ENCODE peak calls at places on chromosomes 12 and 14, in five cellular contexts. E is IMR-90, O is keratinocyte, Y is heart left ventricle, R is ascending aorta. L is an unnamed sample. For H3K4me1, the result is how much of the 10 kb centered on the place peaks cover.

GRCh38 chr12:132325733-132326130 is 3.7 kb downstream of the GALNT9 start:
- DNase-seq in E (no peak), O (no peak), Y (no peak), R (no peak), L (no peak)

GRCh38 chr14:76862546-76863282 is 36.5 kb downstream of the LRRC74A start:
- DNase-seq in E (no peak), O (no peak), Y (no peak), R (no peak), L (no peak)

GRCh38 chr12:104751024-104751570 is 207.0 kb downstream of the SLC41A2 start:
- DNase-seq in E (no peak), O (no peak), Y (no peak), R (no peak), L (no peak)

GRCh38 chr12:106137456-106138278 is 1.1 kb downstream of the NUAK1 start:
- DNase-seq in E (peak), O (no peak), Y (no peak), R (no peak), L (no peak)

GRCh38 chr14:68449565-68450295 is 343.1 kb downstream of the ZFP36L1 start:
- DNase-seq in E (no peak), O (no peak), Y (no peak), R (no peak), L (no peak)

GRCh38 chr14:75418779-75419768 is 8.7 kb upstream of the JDP2 start:
- DNase-seq in E (no peak), O (no peak), Y (no peak), R (no peak), L (no peak)

GRCh38 chr12:1171657-1172056 is 180.6 kb downstream of the ERC1 start:
- DNase-seq in E (no peak), O (no peak), Y (no peak), R (no peak), L (no peak)

GRCh38 chr12:113152835-113153814 is 3.6 kb downstream of the CFAP73 start:
- DNase-seq in E (peak), O (no peak), Y (peak), R (no peak), L (peak)

GRCh38 chr12:109098142-109098652 is 800 bp downstream of the UNG start:
- DNase-seq in E (peak), O (no peak), Y (no peak), R (no peak), L (no peak)

GRCh38 chr14:42961509-42961908 is 1354.8 kb downstream of the LRFN5 start:
- DNase-seq in E (no peak), O (no peak), Y (no peak), R (no peak), L (no peak)

GRCh38 chr14:91154851-91155625 is 41.2 kb downstream of the DGLUCY start:
- DNase-seq in E (peak), O (no peak), Y (no peak), R (no peak), L (peak)

GRCh38 chr12:15458008-15458407 is 135.7 kb downstream of the PTPRO start:
- DNase-seq in E (no peak), O (no peak), Y (no peak), R (no peak), L (no peak)

GRCh38 chr14:92154283-92154942 is 32.6 kb downstream of the CPSF2 start:
- DNase-seq in E (peak), O (no peak), Y (no peak), R (no peak), L (no peak)

GRCh38 chr12:17266856-17267255 is 660.9 kb upstream of the LMO3 start:
- DNase-seq in E (no peak), O (no peak), Y (no peak), R (no peak), L (no peak)

GRCh38 chr12:116381744-116382455 is 104.4 kb upstream of the MED13L start:
- DNase-seq in E (peak), O (no peak), Y (no peak), R (no peak), L (no peak)

GRCh38 chr14:53399057-53399456 is 245.9 kb upstream of the DDHD1 start:
- DNase-seq in E (peak), O (no peak), Y (no peak), R (no peak), L (no peak)

GRCh38 chr12:105977256-105978051 is 161.3 kb downstream of the NUAK1 start:
- DNase-seq in E (peak), O (no peak), Y (no peak), R (no peak), L (no peak)

GRCh38 chr12:15979096-15980091 is 68.3 kb downstream of the DERA start:
- DNase-seq in E (peak), O (no peak), Y (no peak), R (no peak), L (no peak)

GRCh38 chr14:21437063-21437901 is 18.6 kb downstream of the CHD8 start:
- DNase-seq in E (peak), O (peak), Y (peak), R (peak), L (peak)

GRCh38 chr12:108350511-108350910 is 11.4 kb upstream of the CMKLR1 start:
- DNase-seq in E (no peak), O (no peak), Y (no peak), R (no peak), L (no peak)

GRCh38 chr14:71752111-71752738 is 180.0 kb upstream of the RGS6 start:
- DNase-seq in E (no peak), O (no peak), Y (no peak), R (no peak), L (no peak)

GRCh38 chr12:89353188-89353822 is 1.0 kb upstream of the DUSP6 start:
- DNase-seq in E (peak), O (no peak), Y (peak), R (peak), L (peak)

GRCh38 chr12:8951744-8952143 is 2.3 kb upstream of the M6PR start:
- DNase-seq in E (no peak), O (no peak), Y (no peak), R (no peak), L (no peak)

GRCh38 chr12:108234155-108234554 is 105.0 kb downstream of the CMKLR1 start:
- DNase-seq in E (no peak), O (no peak), Y (no peak), R (no peak), L (no peak)

GRCh38 chr12:47717443-47718193 is 7.7 kb downstream of the ENDOU start:
- DNase-seq in E (peak), O (no peak), Y (peak), R (peak), L (peak)

GRCh38 chr12:112190626-112191025 is 65.3 kb downstream of the TRAFD1 start:
- DNase-seq in E (no peak), O (peak), Y (no peak), R (no peak), L (no peak)

GRCh38 chr14:33647385-33647786 is 303.5 kb downstream of the EGLN3 start:
- DNase-seq in E (peak), O (peak), Y (no peak), R (no peak), L (no peak)

GRCh38 chr14:104249706-104250105 is 111.3 kb downstream of the KIF26A start:
- DNase-seq in E (no peak), O (no peak), Y (no peak), R (peak), L (no peak)

GRCh38 chr14:58549358-58549757 is 88.4 kb upstream of the DACT1 start:
- DNase-seq in E (peak), O (no peak), Y (no peak), R (no peak), L (no peak)

GRCh38 chr12:69936214-69936731 is 111.2 kb downstream of the MYRFL start:
- DNase-seq in E (no peak), O (no peak), Y (no peak), R (no peak), L (no peak)

GRCh38 chr14:94284221-94284620 is 8.8 kb downstream of the SERPINA10 start:
- DNase-seq in E (no peak), O (no peak), Y (no peak), R (no peak), L (no peak)
- H3K27ac ChIP-seq in E (no peak), O (no peak), Y (no peak), R (no peak), L (no peak)

DNA sequence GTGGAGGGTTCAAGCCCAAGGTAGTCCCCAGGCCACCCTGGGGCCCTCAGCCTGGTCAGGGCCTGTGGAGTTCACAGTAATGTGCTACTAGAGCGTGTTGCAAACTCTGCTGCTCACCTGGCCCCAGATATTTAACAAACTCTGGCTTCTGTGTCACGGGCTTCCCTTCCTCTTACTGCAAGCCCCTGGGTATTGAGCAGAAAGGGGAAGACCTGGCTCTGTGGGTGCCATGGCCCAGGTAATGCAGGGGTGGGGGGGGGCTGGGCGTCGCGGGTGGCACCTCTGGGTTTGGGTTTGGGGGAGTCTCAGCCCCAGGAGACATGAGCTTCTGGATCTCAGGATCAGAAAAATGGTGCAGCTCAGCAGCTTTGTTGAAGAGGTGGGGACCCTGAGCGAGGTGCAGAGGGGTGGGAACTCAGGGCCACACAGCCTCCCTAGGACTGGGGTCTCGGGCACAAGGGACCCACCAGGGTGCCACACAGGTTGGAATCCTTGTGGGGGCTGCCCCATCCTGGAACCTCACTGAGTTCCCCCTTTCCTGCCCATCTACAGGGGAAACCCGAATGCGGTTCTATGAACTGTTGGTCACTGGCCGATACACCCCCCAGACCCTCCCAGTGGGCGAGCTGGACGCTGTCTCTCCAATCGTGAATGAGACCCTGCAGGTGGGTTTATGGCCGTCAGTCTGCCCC is 4.0 kb downstream of the SETD1B start:
- DNase-seq in E (no peak), O (no peak), Y (no peak), R (no peak), L (no peak)
- H3K4me1 ChIP-seq in E (under half), O (under half), Y (half or more), R (under half), L (under half)

GRCh38 chr14:32230181-32230580 is 27.1 kb upstream of the RNU6-8 start:
- DNase-seq in E (peak), O (no peak), Y (no peak), R (no peak), L (no peak)

GRCh38 chr14:32224731-32225377 is 21.8 kb upstream of the RNU6-8 start:
- DNase-seq in E (peak), O (no peak), Y (peak), R (no peak), L (no peak)

GRCh38 chr14:32226051-32226450 is 23.0 kb upstream of the RNU6-8 start:
- DNase-seq in E (no peak), O (no peak), Y (no peak), R (no peak), L (no peak)

GRCh38 chr14:32230695-32231280 is 27.7 kb upstream of the RNU6-8 start:
- DNase-seq in E (peak), O (no peak), Y (no peak), R (no peak), L (no peak)

DNA sequence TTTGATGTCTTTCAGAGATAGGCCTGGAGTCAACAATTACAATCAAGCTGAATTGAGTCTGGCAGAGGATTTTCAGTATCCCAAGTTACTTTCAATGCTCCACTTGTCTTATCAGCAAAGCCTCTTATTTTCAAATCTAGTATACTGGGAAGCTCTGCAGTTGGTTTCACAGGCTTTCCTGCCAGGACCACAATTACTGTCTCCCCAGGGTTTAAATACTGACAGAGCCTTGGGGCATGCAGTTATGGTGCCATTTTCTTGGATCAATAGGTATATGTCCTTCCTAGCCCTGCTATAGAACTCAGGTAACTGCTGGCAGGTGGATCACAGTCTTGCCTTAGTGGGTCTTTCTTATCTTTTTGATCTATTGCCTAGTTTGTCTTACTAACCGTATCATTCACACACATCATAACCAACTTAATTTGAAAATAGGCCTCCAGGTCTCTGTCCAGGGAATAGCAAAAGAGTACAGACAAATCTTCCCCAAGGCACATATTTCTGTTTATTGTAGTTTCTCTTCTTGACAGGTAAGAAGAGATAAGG is 22.4 kb upstream of the RNU6-8 start:
- DNase-seq in E (no peak), O (no peak), Y (no peak), R (no peak), L (no peak)
- H3K27ac ChIP-seq in E (no peak), O (peak), Y (peak), R (no peak), L (no peak)

GRCh38 chr12:57091633-57092528 is 3.0 kb downstream of the NAB2 start:
- DNase-seq in E (no peak), O (no peak), Y (no peak), R (no peak), L (no peak)
- H3K4me1 ChIP-seq in E (under half), O (under half), Y (under half), R (under half), L (half or more)

DNA sequence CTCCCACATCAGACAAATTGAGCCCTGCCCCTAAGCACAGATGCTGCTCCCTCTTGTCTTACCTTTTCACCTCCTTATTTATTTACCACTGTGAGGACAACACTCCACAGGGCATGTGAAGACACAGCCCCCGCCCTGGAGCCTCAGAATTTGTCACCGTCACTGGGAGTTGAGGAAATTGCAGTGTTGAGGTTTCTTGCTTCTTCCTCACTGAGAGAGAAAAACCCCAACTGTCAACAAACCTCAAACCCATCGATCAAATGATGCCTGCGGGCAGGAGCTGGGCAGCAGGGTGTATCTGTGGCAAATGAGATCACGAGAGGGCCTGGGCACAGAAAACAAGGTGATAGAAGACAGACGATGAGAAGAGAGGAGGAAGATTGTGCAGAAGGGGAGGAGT is 30.5 kb upstream of the PLEKHG3 start:
- DNase-seq in E (no peak), O (peak), Y (no peak), R (no peak), L (no peak)
- H3K27ac ChIP-seq in E (no peak), O (no peak), Y (no peak), R (peak), L (no peak)

DNA sequence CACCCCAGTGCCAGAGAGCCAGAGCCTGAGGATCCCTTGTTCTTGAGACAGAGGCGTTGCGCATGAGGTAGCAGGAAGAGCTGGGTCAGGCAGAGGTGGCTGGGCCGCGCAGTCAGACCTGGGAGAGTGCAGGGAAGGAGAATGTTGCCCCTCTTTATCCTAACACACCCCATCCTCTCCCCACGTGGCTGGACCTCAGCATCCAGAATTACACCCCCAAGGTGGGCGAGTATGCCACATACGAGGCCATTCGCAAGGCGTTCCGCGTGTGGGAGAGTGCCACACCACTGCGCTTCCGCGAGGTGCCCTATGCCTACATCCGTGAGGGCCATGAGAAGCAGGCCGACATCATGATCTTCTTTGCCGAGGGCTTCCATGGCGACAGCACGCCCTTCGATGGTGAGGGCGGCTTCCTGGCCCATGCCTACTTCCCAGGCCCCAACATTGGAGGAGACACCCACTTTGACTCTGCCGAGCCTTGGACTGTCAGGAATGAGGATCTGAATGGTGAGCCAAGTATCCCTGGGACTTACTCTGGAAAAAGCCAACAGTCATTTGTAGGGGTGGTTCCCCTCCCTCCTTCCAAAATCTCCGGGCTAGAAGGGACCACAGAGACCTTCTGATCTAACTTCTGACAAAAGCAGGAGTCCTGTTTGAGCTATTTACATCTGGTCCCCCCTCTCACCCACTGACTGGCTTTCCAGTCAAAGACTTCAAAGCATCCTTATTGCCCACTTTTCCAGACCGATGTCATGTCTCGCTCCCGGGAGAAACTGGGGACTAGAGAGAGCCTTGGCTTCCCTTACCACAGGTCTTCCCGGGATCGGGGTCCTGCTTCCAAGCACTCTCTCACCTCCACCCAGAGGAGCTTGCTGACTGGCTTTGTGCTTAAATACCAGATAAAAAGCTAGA is 6.1 kb downstream of the MMP14 start:
- DNase-seq in E (no peak), O (no peak), Y (no peak), R (no peak), L (no peak)
- H3K4me1 ChIP-seq in E (under half), O (under half), Y (under half), R (under half), L (under half)

DNA sequence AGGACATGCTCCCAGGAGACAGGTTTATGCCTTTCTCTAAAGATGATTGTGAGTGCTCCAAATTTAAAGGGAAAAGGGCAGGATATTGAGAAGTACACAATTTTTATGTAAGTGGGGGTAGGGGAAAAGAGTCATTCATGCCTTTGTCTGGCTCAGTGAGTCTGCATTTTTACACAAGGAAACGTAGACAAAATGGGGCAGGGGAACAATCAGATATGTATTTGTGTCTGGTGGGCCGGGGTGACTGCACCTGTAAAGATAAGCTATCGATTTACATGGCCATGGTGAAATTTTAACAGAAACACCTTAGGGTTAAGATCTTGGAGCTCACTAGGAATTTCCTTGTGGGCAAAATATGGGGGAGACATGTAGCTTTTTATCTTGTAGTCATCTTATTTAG is 123.6 kb downstream of the VRK1 start:
- DNase-seq in E (no peak), O (no peak), Y (no peak), R (no peak), L (no peak)
- H3K27ac ChIP-seq in E (no peak), O (no peak), Y (no peak), R (no peak), L (no peak)

GRCh38 chr12:51955702-51956101 is 4.2 kb downstream of the ACVR1B start:
- DNase-seq in E (no peak), O (no peak), Y (no peak), R (peak), L (no peak)
- H3K4me1 ChIP-seq in E (under half), O (under half), Y (under half), R (under half), L (under half)

GRCh38 chr14:99203080-99203479 is 68.9 kb downstream of the BCL11B start:
- DNase-seq in E (no peak), O (no peak), Y (no peak), R (no peak), L (no peak)
- H3K27ac ChIP-seq in E (no peak), O (no peak), Y (no peak), R (no peak), L (no peak)